ENCODE peak calls at places on chromosomes 3 and 15, in six cellular contexts. C is HCT116; G is GM12865; N is lower leg skin; Z is prostate gland; F is CD8-positive, alpha-beta T cell. J is an unnamed sample.

GRCh38 chr3:99191186-99191585 is 289.7 kb upstream of the DCBLD2 start:
- DNase-seq in N (no peak), G (no peak), Z (no peak), C (no peak), F (no peak), J (no peak)

GRCh38 chr3:56275120-56275519 is 193.1 kb downstream of the ERC2 start:
- DNase-seq in F (no peak), C (no peak), N (no peak), G (no peak), Z (no peak), J (no peak)

GRCh38 chr3:187266691-187267090 is 24.8 kb downstream of the MASP1 start:
- DNase-seq in N (no peak), G (no peak), F (no peak), Z (no peak), C (no peak), J (no peak)

GRCh38 chr15:65375871-65376552 is 1.8 kb downstream of the IGDCC3 start:
- DNase-seq in Z (no peak), F (no peak), C (no peak), G (no peak), N (no peak), J (no peak)

GRCh38 chr15:50953302-50953701 is 44.8 kb downstream of the AP4E1 start:
- DNase-seq in N (no peak), G (no peak), C (peak; percentile 10), Z (no peak), F (no peak), J (no peak)

GRCh38 chr15:68227806-68228142 is 1.8 kb downstream of the CLN6 start:
- DNase-seq in C (no peak), G (no peak), N (no peak), Z (no peak), F (no peak), J (no peak)

GRCh38 chr15:90553248-90553745 is 23.6 kb downstream of the CRTC3 start:
- DNase-seq in Z (no peak), F (no peak), C (no peak), N (no peak), G (no peak), J (no peak)

GRCh38 chr3:135980343-135980742 is 14.8 kb downstream of the PPP2R3A start:
- DNase-seq in N (no peak), Z (no peak), G (no peak), C (no peak), F (no peak), J (no peak)

GRCh38 chr3:193509103-193509965 is 45.4 kb downstream of the ATP13A4 start:
- DNase-seq in Z (peak; percentile 10), F (no peak), G (no peak), C (no peak), N (no peak), J (no peak)

GRCh38 chr3:88239870-88240269 is 90.1 kb downstream of the C3orf38 start:
- DNase-seq in C (no peak), Z (no peak), G (no peak), F (no peak), N (no peak), J (no peak)

GRCh38 chr15:51227967-51228783 is 110.2 kb downstream of the CYP19A1 start:
- DNase-seq in Z (no peak), G (peak; percentile 88), F (no peak), C (peak; percentile 54), N (no peak), J (no peak)

GRCh38 chr15:35738370-35738769 is 192.4 kb upstream of the DPH6 start:
- DNase-seq in G (no peak), Z (no peak), C (peak; percentile 64), N (no peak), F (no peak), J (no peak)

GRCh38 chr3:112170046-112170445 is 37.0 kb upstream of the GCSAM start:
- DNase-seq in F (no peak), C (no peak), N (no peak), G (no peak), Z (no peak), J (no peak)

GRCh38 chr3:32856355-32856889 is 38.6 kb downstream of the TRIM71 start:
- DNase-seq in F (no peak), Z (no peak), C (no peak), G (no peak), N (peak; percentile 76), J (no peak)

GRCh38 chr3:29521751-29522150 is 240.9 kb downstream of the RBMS3 start:
- DNase-seq in G (no peak), Z (no peak), F (no peak), N (no peak), C (no peak), J (no peak)

GRCh38 chr3:151228291-151229125 is 25.5 kb upstream of the GPR171 start:
- DNase-seq in G (peak; percentile 9), F (no peak), C (no peak), Z (no peak), N (no peak), J (no peak)

DNA sequence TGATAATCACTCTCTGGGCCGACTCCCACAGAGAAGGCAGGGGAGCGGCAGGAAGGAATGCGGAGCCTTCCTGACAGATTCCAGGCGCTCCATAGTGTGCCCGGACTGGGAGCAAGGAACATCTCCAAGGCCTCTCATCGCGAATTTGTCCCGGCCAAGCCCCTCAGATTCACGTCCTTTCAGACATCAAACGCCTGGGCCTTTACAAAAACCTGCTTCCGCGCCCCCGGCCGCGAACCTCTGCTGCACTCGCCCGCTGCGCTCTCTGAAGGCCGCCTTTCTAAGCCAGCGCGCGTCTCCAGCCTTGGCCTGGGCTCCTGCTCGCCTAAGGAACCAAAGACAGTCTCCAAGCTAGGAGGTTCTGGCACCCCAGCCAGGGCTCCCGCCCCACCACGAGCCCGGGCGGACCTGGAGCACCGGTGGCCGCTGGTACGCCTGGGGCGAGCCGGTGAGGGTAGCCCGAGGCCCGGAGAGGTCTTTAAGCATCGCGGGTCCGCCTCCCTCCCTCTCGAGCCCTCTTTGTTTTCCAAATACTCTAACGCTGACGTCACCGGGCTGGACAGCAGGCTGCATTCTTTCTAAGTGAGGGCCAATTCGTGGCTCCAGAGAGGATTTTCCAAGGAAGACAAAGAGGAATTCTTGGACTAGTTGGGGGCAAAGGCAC is 837 bp downstream of the AMOTL2 start:
- DNase-seq in G (no peak), F (no peak), Z (peak; percentile 85), N (peak; percentile 96), C (no peak), J (peak; percentile 75)
- TF ChIP-seq CTCF in G (no peak), F (no peak), Z (no peak), N (no peak), C (no peak), J (no peak)

DNA sequence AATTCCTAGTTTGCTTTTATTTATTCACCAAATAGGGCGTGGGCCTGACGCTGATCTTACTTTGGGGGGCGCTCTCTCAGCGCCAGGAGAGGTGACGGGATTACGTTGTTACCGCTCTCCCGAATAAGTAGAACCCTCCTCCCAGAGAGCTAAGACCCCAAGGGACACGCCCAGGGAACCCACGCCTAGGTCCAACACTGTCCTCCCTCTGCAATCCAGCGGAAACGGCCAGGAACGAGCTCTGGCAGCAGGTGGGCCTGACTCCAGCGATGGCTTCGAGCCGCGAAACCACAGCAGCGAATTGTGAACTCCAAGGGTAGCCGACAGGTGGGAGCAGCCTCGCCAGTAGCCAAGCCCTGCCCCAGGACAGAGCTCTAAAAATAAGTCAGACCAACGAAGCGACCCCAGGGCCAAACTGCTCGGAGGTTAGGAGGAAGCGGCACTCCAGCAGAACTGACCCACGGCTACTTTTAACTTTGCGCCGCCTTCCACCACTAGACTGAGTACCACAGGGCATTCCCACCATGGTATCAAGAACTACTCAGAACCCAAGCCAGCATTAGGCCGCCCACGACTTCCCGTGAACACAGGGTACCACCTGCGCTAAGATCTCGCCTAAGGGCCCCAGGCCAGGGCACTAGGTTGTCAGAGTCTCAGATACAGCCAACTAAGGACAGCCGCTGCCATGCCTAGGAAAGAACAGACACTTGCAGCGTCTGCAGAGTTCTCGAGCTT is 1.6 kb upstream of the SIN3A start:
- DNase-seq in F (peak; percentile 4), Z (peak; percentile 27), C (peak; percentile 21), N (peak; percentile 91), G (peak; percentile 74), J (peak; percentile 34)
- TF ChIP-seq CTCF in F (no peak), Z (no peak), C (no peak), N (no peak), G (peak; percentile 34), J (peak; percentile 43)

DNA sequence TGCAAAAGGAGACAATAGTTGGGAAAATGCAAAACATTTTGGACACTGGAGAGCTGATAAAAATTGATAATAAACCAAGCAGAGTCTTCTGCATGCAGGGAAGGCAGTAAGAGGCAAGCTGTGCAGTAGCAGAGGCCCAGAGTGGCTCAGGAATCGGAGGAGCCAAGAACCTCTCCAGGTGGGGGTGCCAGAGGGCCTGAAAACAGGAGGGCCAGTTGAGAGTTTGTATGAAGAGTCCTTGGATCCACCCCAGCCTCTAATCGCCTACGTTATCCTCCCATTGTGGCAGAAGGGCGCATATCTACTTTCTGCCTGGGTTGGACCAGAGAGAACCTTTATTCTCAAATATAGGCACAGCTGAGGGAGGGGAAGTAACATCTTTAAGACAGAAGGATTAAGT is 48.9 kb upstream of the RBP1 start:
- DNase-seq in C (peak; percentile 6), Z (no peak), F (no peak), G (no peak), N (no peak), J (no peak)
- TF ChIP-seq CTCF in C (peak; percentile 20), Z (no peak), F (no peak), G (no peak), N (no peak), J (no peak)

GRCh38 chr3:51045006-51045405 is 340.1 kb upstream of the MANF start:
- DNase-seq in N (no peak), F (no peak), G (no peak), C (no peak), Z (no peak), J (no peak)
- TF ChIP-seq CTCF in N (no peak), F (no peak), G (no peak), C (no peak), Z (no peak), J (no peak)

GRCh38 chr3:160643994-160644393 is 33.0 kb upstream of the ARL14 start:
- DNase-seq in G (peak; percentile 3), Z (no peak), C (no peak), F (no peak), N (no peak), J (no peak)
- TF ChIP-seq CTCF in G (no peak), Z (no peak), C (peak; percentile 6), F (no peak), N (no peak), J (peak; percentile 38)

J was measured in neural crest cell.